ENCODE peak calls at places on chromosomes 5 and 9, in seven cellular contexts. T, B, I, U, O, P and W are unnamed samples.

GRCh38 chr9:93699650-93700049 is 123.3 kb downstream of the PHF2 start:
- DNase-seq in T (no peak), B (no peak), I (no peak), U (no peak), O (no peak), P (no peak), W (no peak)

GRCh38 chr5:151480859-151481258 is 33.5 kb downstream of the SLC36A1 start:
- DNase-seq in T (no peak), B (no peak), I (no peak), U (no peak), O (peak; percentile 56), P (no peak), W (peak; percentile 39)

GRCh38 chr5:151787817-151788216 is 16.1 kb downstream of the G3BP1 start:
- DNase-seq in T (no peak), B (no peak), I (no peak), U (no peak), O (no peak), P (no peak), W (no peak)

GRCh38 chr5:73419414-73420390 is 28.9 kb downstream of the FOXD1 start:
- DNase-seq in T (peak; percentile 72), B (no peak), I (no peak), U (peak; percentile 28), O (no peak), P (peak; percentile 36), W (no peak)

GRCh38 chr9:107929439-107929838 is 439.9 kb upstream of the KLF4 start:
- DNase-seq in T (peak; percentile 72), B (no peak), I (no peak), U (peak; percentile 81), O (peak; percentile 56), P (no peak), W (no peak)

GRCh38 chr5:92548351-92548750 is 1032.7 kb downstream of the NR2F1-AS1 start:
- DNase-seq in T (no peak), B (no peak), I (no peak), U (no peak), O (no peak), P (no peak), W (no peak)

GRCh38 chr5:135116146-135116545 is 82.1 kb upstream of the PITX1 start:
- DNase-seq in T (peak; percentile 28), B (no peak), I (no peak), U (peak; percentile 64), O (peak; percentile 71), P (no peak), W (no peak)

GRCh38 chr5:55575815-55576583 is 41.2 kb upstream of the PLPP1 start:
- DNase-seq in T (no peak), B (no peak), I (no peak), U (no peak), O (no peak), P (no peak), W (peak; percentile 73)

GRCh38 chr9:77594963-77595362 is 53.2 kb downstream of the GNA14 start:
- DNase-seq in T (no peak), B (no peak), I (no peak), U (no peak), O (no peak), P (no peak), W (no peak)

GRCh38 chr5:107466233-107466769 is 204.4 kb downstream of the EFNA5 start:
- DNase-seq in T (no peak), B (no peak), I (no peak), U (no peak), O (peak; percentile 98), P (no peak), W (no peak)

GRCh38 chr5:14110196-14110595 is 32.9 kb upstream of the TRIO start:
- DNase-seq in T (no peak), B (no peak), I (no peak), U (no peak), O (no peak), P (no peak), W (no peak)

GRCh38 chr5:14110680-14111079 is 32.5 kb upstream of the TRIO start:
- DNase-seq in T (no peak), B (no peak), I (no peak), U (no peak), O (peak; percentile 70), P (no peak), W (peak; percentile 94)

GRCh38 chr5:14108170-14108996 is 34.8 kb upstream of the TRIO start:
- DNase-seq in T (peak; percentile 60), B (no peak), I (peak; percentile 75), U (peak; percentile 51), O (peak; percentile 73), P (peak; percentile 33), W (peak; percentile 58)

GRCh38 chr5:14109041-14109747 is 33.9 kb upstream of the TRIO start:
- DNase-seq in T (no peak), B (no peak), I (peak; percentile 75), U (peak; percentile 37), O (peak; percentile 86), P (no peak), W (peak; percentile 55)

GRCh38 chr5:14109771-14110170 is 33.4 kb upstream of the TRIO start:
- DNase-seq in T (no peak), B (no peak), I (no peak), U (no peak), O (no peak), P (no peak), W (no peak)
- TF ChIP-seq CTCF in T (no peak), B (no peak), I (no peak), U (no peak), O (no peak), P (no peak), W (no peak)

GRCh38 chr9:12698986-12699385 is 5.8 kb downstream of the TYRP1 start:
- DNase-seq in T (no peak), B (no peak), I (no peak), U (no peak), O (no peak), P (no peak), W (no peak)

GRCh38 chr9:12696931-12697622 is 3.9 kb downstream of the TYRP1 start:
- DNase-seq in T (no peak), B (no peak), I (no peak), U (no peak), O (no peak), P (no peak), W (no peak)

GRCh38 chr9:12697719-12698118 is 4.5 kb downstream of the TYRP1 start:
- DNase-seq in T (no peak), B (no peak), I (no peak), U (no peak), O (peak; percentile 26), P (no peak), W (no peak)

GRCh38 chr9:12698293-12698692 is 5.1 kb downstream of the TYRP1 start:
- DNase-seq in T (no peak), B (no peak), I (no peak), U (no peak), O (peak; percentile 59), P (no peak), W (no peak)

GRCh38 chr9:12699529-12699928 is 6.3 kb downstream of the TYRP1 start:
- DNase-seq in T (no peak), B (no peak), I (no peak), U (no peak), O (no peak), P (no peak), W (no peak)
- TF ChIP-seq CTCF in T (no peak), B (no peak), I (no peak), U (no peak), O (no peak), P (peak; percentile 53), W (peak; percentile 48)

DNA sequence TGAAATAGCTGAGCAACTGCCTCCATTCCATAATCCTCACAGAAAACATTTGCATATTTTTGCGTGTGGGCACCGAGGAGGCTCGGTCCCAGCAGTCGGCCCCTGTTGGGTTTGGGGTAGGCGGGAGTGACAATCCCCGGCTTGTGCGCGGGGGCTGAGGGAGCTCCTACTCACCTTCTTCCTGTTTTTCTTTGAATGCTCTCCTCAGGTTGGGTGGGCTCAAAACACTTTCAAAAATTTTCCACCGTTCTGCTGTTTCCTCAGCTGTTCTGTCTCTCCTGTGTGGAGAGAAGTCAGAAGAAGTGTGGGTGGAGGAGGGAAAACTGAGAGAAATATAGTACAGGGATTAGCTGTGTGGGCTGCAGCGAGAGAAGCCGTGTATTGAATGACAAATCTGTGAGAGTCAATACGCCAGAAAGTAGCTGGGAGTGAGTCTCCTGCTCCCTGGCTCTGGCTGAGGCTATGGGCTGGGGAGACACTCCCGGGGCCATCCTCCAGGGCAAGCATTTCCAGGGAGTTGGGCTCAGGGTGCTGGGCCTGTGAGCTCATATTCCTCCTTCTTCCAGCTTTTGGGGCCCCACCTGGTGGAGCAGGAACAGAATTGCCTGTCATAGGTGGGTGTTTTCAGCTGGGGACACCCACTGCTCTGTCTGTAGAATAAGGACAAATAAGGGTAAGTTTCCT is 84.7 kb downstream of the CMYA5 start:
- DNase-seq in T (no peak), B (no peak), I (peak; percentile 41), U (no peak), O (peak; percentile 18), P (peak; percentile 2), W (no peak)
- TF ChIP-seq CTCF in T (no peak), B (no peak), I (peak; percentile 48), U (no peak), O (peak; percentile 44), P (peak; percentile 44), W (peak; percentile 32)

GRCh38 chr5:142873831-142874230 is 103.7 kb downstream of the ARHGAP26 start:
- DNase-seq in T (no peak), B (no peak), I (no peak), U (no peak), O (no peak), P (no peak), W (no peak)
- TF ChIP-seq CTCF in T (no peak), B (no peak), I (no peak), U (no peak), O (no peak), P (no peak), W (peak; percentile 29)

GRCh38 chr9:127051881-127052595 is 70.4 kb downstream of the ANGPTL2 start:
- DNase-seq in T (no peak), B (no peak), I (no peak), U (no peak), O (no peak), P (no peak), W (no peak)
- TF ChIP-seq CTCF in T (no peak), B (no peak), I (no peak), U (no peak), O (no peak), P (no peak), W (no peak)